ENCODE peak calls at places on chromosomes 4 and X, in nine cellular contexts. S is esophagus squamous epithelium, J is tibial nerve, W is GM12892, Z is adrenal gland, D is NB4, T is K562, Y is IMR-90, N is HCT116. I is an unnamed sample.
A peak's percentile ranks its signal among the peaks of the same experiment; 100 is the strongest.

GRCh38 chrX:103063191-103063845 is 653 bp downstream of the BEX1 start:
- DNase-seq in Y (peak; percentile 12), J (no peak), Z (peak; percentile 10), T (peak; percentile 21), N (no peak), W (no peak), D (no peak), S (no peak), I (peak; percentile 39)

GRCh38 chrX:69120476-69120875 is 44.8 kb downstream of the PJA1 start:
- DNase-seq in S (no peak), Z (no peak), N (no peak), W (no peak), D (no peak), J (no peak), T (no peak), Y (no peak), I (no peak)

GRCh38 chrX:67780694-67781109 is 236.9 kb downstream of the AR start:
- DNase-seq in Y (peak; percentile 78), T (peak; percentile 50), J (peak; percentile 41), Z (peak; percentile 84), S (no peak), D (peak; percentile 32), N (no peak), W (no peak), I (peak; percentile 10)

GRCh38 chr4:77505275-77505957 is 100.2 kb upstream of the CXCL13 start:
- DNase-seq in Z (no peak), D (no peak), N (no peak), Y (no peak), T (no peak), J (no peak), W (no peak), S (no peak), I (no peak)

GRCh38 chrX:111047575-111047974 is 48.4 kb upstream of the PAK3 start:
- DNase-seq in W (no peak), Z (no peak), D (no peak), J (no peak), Y (no peak), N (no peak), S (no peak), T (no peak), I (no peak)

GRCh38 chr4:125838924-125839323 is 524.2 kb downstream of the FAT4 start:
- DNase-seq in Y (peak; percentile 13), D (no peak), N (no peak), W (no peak), Z (no peak), S (no peak), J (no peak), T (no peak), I (no peak)

GRCh38 chr4:168868044-168868855 is 141.8 kb downstream of the CBR4 start:
- DNase-seq in S (no peak), N (no peak), T (no peak), J (no peak), Z (no peak), Y (peak; percentile 95), W (no peak), D (no peak), I (no peak)

GRCh38 chr4:57628004-57628403 is 517.8 kb upstream of the IGFBP7 start:
- DNase-seq in T (no peak), W (no peak), N (no peak), S (no peak), Z (no peak), J (no peak), Y (no peak), D (no peak), I (no peak)

GRCh38 chrX:330726-331144 is 12.1 kb upstream of the GTPBP6 start:
- DNase-seq in N (no peak), W (no peak), J (no peak), T (no peak), D (no peak), S (no peak), Z (peak; percentile 6), Y (no peak), I (no peak)

GRCh38 chr4:156190606-156191005 is 236.9 kb upstream of the CTSO start:
- DNase-seq in N (no peak), T (no peak), Y (peak; percentile 89), Z (no peak), D (no peak), S (no peak), W (no peak), J (no peak), I (no peak)

GRCh38 chr4:141686146-141686775 is 49.9 kb downstream of the IL15 start:
- DNase-seq in Z (no peak), W (no peak), S (no peak), N (peak; percentile 67), T (no peak), Y (peak; percentile 52), J (no peak), D (peak; percentile 3), I (no peak)

GRCh38 chr4:172083236-172083635 is 270.0 kb downstream of the GALNTL6 start:
- DNase-seq in S (no peak), T (no peak), N (no peak), J (no peak), W (no peak), Z (no peak), Y (no peak), D (no peak), I (no peak)

GRCh38 chr4:108650212-108651067 is at the start of gene OSTC:
- DNase-seq in D (peak; percentile 92), Y (peak; percentile 97), T (peak; percentile 97), W (peak; percentile 59), J (peak; percentile 93), S (peak; percentile 65), N (peak; percentile 95), Z (peak; percentile 97), I (peak; percentile 95)

GRCh38 chr4:142815834-142816233 is 30.3 kb downstream of the INPP4B start:
- DNase-seq in Y (peak; percentile 70), J (no peak), T (no peak), D (no peak), Z (peak; percentile 18), N (peak; percentile 13), W (no peak), S (no peak), I (no peak)

DNA sequence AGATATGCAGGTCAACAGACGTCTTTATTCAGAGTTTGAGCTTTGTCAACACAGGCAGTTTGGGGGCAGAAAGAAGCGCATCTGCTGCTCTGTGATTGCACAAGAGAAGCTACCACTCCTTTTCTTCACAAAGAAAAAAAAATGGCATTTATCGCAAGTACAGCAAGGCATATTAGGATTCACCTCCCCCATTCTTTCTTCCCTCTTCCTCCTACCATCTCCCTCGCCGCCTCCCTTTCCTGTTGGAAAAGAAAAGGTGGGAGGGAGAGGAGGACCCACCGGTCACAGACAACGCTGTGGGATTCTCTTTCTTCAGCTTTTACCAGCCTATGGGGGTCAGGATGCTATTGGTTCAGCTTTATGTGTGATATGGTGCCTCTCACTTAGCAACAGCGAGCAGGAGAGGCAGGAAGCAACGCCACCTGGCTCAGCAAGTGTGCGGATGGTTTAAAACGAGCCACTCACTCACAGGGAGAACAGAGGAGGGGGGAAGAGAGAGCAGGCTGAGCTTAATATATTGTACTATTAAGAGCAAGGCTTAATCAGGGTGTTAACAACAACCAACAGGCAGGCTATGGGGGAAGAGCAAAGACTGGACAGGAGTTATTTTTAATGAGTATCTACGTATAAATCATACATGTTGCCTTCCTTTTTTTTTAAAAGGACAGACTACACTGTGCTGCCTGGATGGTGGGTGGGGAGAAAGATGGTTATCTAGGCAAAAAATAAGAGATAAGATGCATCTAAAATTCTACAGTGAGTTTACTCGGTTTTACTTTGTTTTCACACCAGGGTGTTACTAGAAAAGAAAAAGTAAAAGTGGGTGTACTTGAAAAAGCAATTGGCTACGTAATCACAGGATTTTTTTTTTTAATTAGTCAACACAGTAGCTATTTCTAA is 104.7 kb downstream of the MAML3 start:
- DNase-seq in T (no peak), S (no peak), D (peak; percentile 63), N (no peak), Z (peak; percentile 60), W (peak; percentile 7), Y (peak; percentile 57), J (no peak), I (peak; percentile 20)
- TF ChIP-seq POLR2A in T (no peak), S (no peak), D (no peak), N (no peak), Z (peak; percentile 44), W (no peak), Y (no peak), J (no peak), I (peak; percentile 48)

DNA sequence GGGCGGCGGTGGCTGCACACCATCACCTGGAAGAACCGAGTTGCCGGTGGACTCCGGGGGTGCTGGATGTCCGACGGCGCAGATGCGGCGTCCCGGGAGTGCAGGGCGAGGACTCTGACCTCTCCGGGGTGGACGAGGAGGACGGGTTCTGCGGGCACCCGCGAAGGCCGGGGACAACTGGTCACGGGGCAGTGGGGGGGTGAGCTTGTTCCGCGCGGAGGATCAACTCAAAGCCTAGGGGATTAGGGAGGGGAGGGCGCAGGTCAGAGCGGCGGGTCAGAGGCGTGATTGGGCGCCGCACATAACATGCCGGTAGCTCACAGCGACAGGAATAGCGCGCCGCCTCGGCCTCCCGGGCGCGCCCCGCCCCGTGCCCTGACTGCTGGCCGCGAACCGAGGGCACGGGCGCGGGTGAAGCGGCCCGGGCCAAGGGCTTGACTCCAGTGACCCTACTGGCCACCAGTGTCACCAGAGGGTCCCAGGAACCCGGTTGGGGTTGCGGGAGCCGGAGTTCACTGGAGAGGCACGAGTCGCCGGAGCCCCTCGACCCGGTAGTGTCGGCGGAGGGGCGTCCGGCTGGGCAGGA is at the start of gene KLHL34:
- DNase-seq in W (no peak), T (no peak), J (no peak), Y (no peak), S (no peak), D (no peak), Z (no peak), N (no peak), I (no peak)
- TF ChIP-seq POLR2A in W (no peak), T (no peak), J (no peak), Y (no peak), S (no peak), D (no peak), Z (no peak), N (no peak), I (no peak)

DNA sequence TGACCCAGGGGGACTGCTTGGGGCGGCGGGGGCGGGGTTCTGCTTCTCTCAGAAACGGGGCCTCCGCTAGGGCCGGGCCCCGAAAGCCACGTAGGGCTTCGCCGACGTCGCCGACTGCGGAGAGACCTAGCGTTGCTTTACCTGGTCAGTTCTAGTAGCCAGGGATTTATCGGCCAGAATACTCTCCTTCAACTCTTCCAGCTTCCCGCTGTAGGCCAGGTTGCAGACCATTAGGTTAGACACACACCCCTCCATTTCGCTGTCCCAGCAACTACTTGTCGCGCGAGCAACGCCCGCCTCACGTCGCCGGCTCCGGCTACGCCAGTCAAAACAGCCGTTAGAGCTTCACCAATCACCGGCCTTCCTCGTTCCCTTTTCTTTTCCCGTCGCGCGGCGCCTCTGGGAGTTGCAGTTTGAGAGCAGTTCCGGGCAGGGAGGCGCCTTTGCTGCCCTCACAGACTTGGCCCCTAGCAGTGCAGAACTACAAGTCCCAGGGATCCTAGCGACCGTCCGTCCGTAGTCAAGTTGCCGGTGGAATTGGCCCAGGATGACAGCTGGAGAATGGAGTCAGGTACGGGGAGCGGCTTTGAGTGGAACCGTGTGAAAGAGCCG is at the start of the genes ATG4A and PSMD10:
- DNase-seq in Y (peak; percentile 93), N (peak; percentile 87), T (peak; percentile 96), J (peak; percentile 80), W (peak; percentile 36), Z (peak; percentile 95), D (peak; percentile 96), S (peak; percentile 53), I (peak; percentile 94)
- TF ChIP-seq POLR2A in Y (peak; percentile 83), N (no peak), T (peak; percentile 87), J (peak; percentile 61), W (peak; percentile 53), Z (peak; percentile 77), D (peak; percentile 49), S (no peak), I (peak; percentile 91)

GRCh38 chrX:120485562-120486520 is 16.7 kb upstream of the LAMP2 start:
- DNase-seq in J (peak; percentile 66), Z (peak; percentile 72), Y (peak; percentile 69), N (peak; percentile 80), D (peak; percentile 92), W (peak; percentile 20), T (peak; percentile 87), S (peak; percentile 15), I (peak; percentile 88)
- TF ChIP-seq POLR2A in J (peak; percentile 35), Z (peak; percentile 67), Y (no peak), N (no peak), D (no peak), W (no peak), T (peak; percentile 70), S (no peak), I (peak; percentile 49)